ENCODE peak calls at places on chromosome 4, in ten cellular contexts. Q is K562, I is stomach, F is HepG2, N is tibial nerve, C is suprapubic skin, O is sigmoid colon, W is SK-N-SH, G is upper lobe of left lung, X is H1. D is an unnamed sample. For H3K36me3, the result is how much of the 10 kb centered on the place peaks cover.

GRCh38 chr4:9800878-9801277 is 19.4 kb downstream of the DRD5 start:
- DNase-seq in Q (no peak), I (no peak), F (no peak), N (no peak), C (no peak), O (no peak), W (no peak), G (no peak), X (no peak), D (no peak)

GRCh38 chr4:26447378-26447777 is 42.9 kb downstream of the CCKAR start:
- DNase-seq in Q (no peak), I (no peak), F (no peak), N (no peak), C (no peak), O (no peak), W (no peak), G (no peak), X (no peak), D (no peak)

GRCh38 chr4:82975792-82976191 is 34.8 kb downstream of the LIN54 start:
- DNase-seq in Q (no peak), I (no peak), F (no peak), N (no peak), C (no peak), O (no peak), W (no peak), G (no peak), X (no peak), D (no peak)

GRCh38 chr4:36386691-36387090 is 105.3 kb downstream of the DTHD1 start:
- DNase-seq in Q (no peak), I (no peak), F (no peak), N (no peak), C (no peak), O (no peak), W (no peak), G (no peak), X (no peak), D (no peak)

GRCh38 chr4:61201562-61202099 is 1.5 kb downstream of the ADGRL3 start:
- DNase-seq in Q (no peak), I (no peak), F (no peak), N (no peak), C (no peak), O (peak), W (peak), G (no peak), X (no peak), D (no peak)

GRCh38 chr4:340011-340410 is 2.4 kb downstream of the ZNF141 start:
- DNase-seq in Q (peak), I (no peak), F (no peak), N (no peak), C (no peak), O (no peak), W (no peak), G (no peak), X (no peak), D (no peak)

GRCh38 chr4:184801781-184802180 is 24.0 kb downstream of the ACSL1 start:
- DNase-seq in Q (no peak), I (no peak), F (no peak), N (no peak), C (no peak), O (no peak), W (no peak), G (peak), X (no peak), D (no peak)

GRCh38 chr4:53899544-53900274 is 164.7 kb downstream of the CHIC2 start:
- DNase-seq in Q (no peak), I (no peak), F (no peak), N (no peak), C (no peak), O (no peak), W (no peak), G (no peak), X (no peak), D (no peak)

GRCh38 chr4:125254111-125254510 is 60.6 kb upstream of the FAT4 start:
- DNase-seq in Q (no peak), I (no peak), F (no peak), N (no peak), C (no peak), O (no peak), W (no peak), G (no peak), X (no peak), D (no peak)

GRCh38 chr4:78610546-78611214 is 59.1 kb downstream of the ANXA3 start:
- DNase-seq in Q (peak), I (no peak), F (no peak), N (no peak), C (no peak), O (no peak), W (no peak), G (no peak), X (no peak), D (no peak)

GRCh38 chr4:1208970-1209704 is 36.8 kb upstream of the SPON2 start:
- DNase-seq in Q (no peak), I (no peak), F (no peak), N (no peak), C (peak), O (peak), W (no peak), G (no peak), X (no peak), D (peak)

GRCh38 chr4:33722254-33722653 is 2522.1 kb downstream of the ARAP2 start:
- DNase-seq in Q (no peak), I (no peak), F (no peak), N (no peak), C (no peak), O (no peak), W (no peak), G (no peak), X (no peak), D (no peak)

GRCh38 chr4:105992641-105993305 is 97.5 kb downstream of the NPNT start:
- DNase-seq in Q (no peak), I (no peak), F (no peak), N (no peak), C (no peak), O (no peak), W (no peak), G (no peak), X (no peak), D (no peak)

GRCh38 chr4:9735515-9735914 is 45.9 kb upstream of the DRD5 start:
- DNase-seq in Q (no peak), I (no peak), F (no peak), N (no peak), C (no peak), O (no peak), W (no peak), G (no peak), X (no peak), D (no peak)

GRCh38 chr4:150950657-150951056 is 64.4 kb downstream of the LRBA start:
- DNase-seq in Q (no peak), I (no peak), F (peak), N (no peak), C (no peak), O (no peak), W (no peak), G (no peak), X (no peak), D (no peak)

GRCh38 chr4:143397335-143397734 is 60.7 kb downstream of the GAB1 start:
- DNase-seq in Q (no peak), I (no peak), F (no peak), N (no peak), C (no peak), O (no peak), W (no peak), G (no peak), X (no peak), D (no peak)

GRCh38 chr4:145785391-145786008 is 105.6 kb downstream of the C4orf51 start:
- DNase-seq in Q (no peak), I (no peak), F (peak), N (no peak), C (no peak), O (no peak), W (no peak), G (no peak), X (no peak), D (no peak)

GRCh38 chr4:145786830-145787229 is 106.9 kb downstream of the C4orf51 start:
- DNase-seq in Q (no peak), I (no peak), F (no peak), N (no peak), C (no peak), O (no peak), W (no peak), G (no peak), X (no peak), D (no peak)

GRCh38 chr4:145784036-145784435 is 104.1 kb downstream of the C4orf51 start:
- DNase-seq in Q (no peak), I (no peak), F (no peak), N (no peak), C (no peak), O (no peak), W (no peak), G (no peak), X (no peak), D (no peak)

GRCh38 chr4:145788765-145789164 is 108.8 kb downstream of the C4orf51 start:
- DNase-seq in Q (no peak), I (no peak), F (no peak), N (no peak), C (no peak), O (no peak), W (no peak), G (no peak), X (no peak), D (no peak)

DNA sequence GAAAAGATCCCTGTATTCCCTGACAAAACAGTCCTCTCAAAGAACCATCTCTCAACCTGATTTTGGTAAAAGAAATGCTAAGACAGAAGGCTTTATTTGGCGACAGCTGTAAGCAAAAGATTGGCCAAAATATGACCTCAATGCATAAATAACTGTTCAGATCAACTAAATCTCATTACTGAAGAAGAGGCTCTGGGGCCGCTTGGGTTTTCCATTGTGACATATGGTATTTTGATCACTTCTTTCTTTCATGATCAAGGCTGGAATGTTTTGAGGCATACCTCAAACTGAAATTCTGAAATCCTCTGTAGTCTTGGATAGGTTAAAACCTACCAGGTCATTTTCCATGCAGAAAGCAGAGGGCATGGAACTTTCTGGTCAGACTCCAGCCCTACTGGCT is 106.3 kb downstream of the C4orf51 start:
- DNase-seq in Q (no peak), I (no peak), F (no peak), N (no peak), C (no peak), O (no peak), W (no peak), G (no peak), X (no peak), D (no peak)
- H3K36me3 ChIP-seq in Q (under half), I (under half), F (under half), N (under half), C (under half), O (under half), W (under half), G (under half), X (under half), D (under half)

GRCh38 chr4:86977621-86978184 is 42.9 kb downstream of the AFF1 start:
- DNase-seq in Q (no peak), I (no peak), F (peak), N (no peak), C (no peak), O (no peak), W (no peak), G (no peak), X (no peak), D (no peak)
- H3K27ac ChIP-seq in Q (no peak), I (no peak), F (peak), N (no peak), C (peak), O (no peak), W (peak), G (no peak), X (no peak), D (no peak)

GRCh38 chr4:112156112-112156511 is 10.9 kb downstream of the FAM241A start:
- DNase-seq in Q (no peak), I (no peak), F (no peak), N (no peak), C (no peak), O (no peak), W (no peak), G (no peak), X (no peak), D (no peak)

GRCh38 chr4:112150920-112151319 is 5.7 kb downstream of the FAM241A start:
- DNase-seq in Q (no peak), I (no peak), F (no peak), N (no peak), C (no peak), O (no peak), W (no peak), G (no peak), X (no peak), D (no peak)

GRCh38 chr4:112156546-112156945 is 11.3 kb downstream of the FAM241A start:
- DNase-seq in Q (no peak), I (no peak), F (no peak), N (no peak), C (no peak), O (no peak), W (no peak), G (no peak), X (no peak), D (no peak)

GRCh38 chr4:112152496-112152895 is 7.2 kb downstream of the FAM241A start:
- DNase-seq in Q (no peak), I (no peak), F (no peak), N (no peak), C (no peak), O (no peak), W (no peak), G (no peak), X (no peak), D (no peak)

GRCh38 chr4:112153222-112153791 is 8.1 kb downstream of the FAM241A start:
- DNase-seq in Q (peak), I (no peak), F (no peak), N (no peak), C (no peak), O (no peak), W (no peak), G (no peak), X (no peak), D (no peak)
- TF ChIP-seq EP300 in Q (peak), I (no peak), F (no peak), N (no peak), C (no peak), O (no peak), W (no peak), G (no peak), X (no peak), D (no peak)

GRCh38 chr4:88043586-88044340 is 36.3 kb downstream of the PKD2 start:
- DNase-seq in Q (no peak), I (no peak), F (no peak), N (no peak), C (no peak), O (no peak), W (no peak), G (no peak), X (no peak), D (no peak)

GRCh38 chr4:88040707-88041106 is 33.3 kb downstream of the PKD2 start:
- DNase-seq in Q (no peak), I (no peak), F (no peak), N (no peak), C (no peak), O (no peak), W (no peak), G (no peak), X (no peak), D (no peak)

GRCh38 chr4:88043001-88043400 is 35.6 kb downstream of the PKD2 start:
- DNase-seq in Q (no peak), I (no peak), F (no peak), N (no peak), C (no peak), O (no peak), W (no peak), G (no peak), X (no peak), D (no peak)

GRCh38 chr4:88037936-88038335 is 30.5 kb downstream of the PKD2 start:
- DNase-seq in Q (no peak), I (no peak), F (no peak), N (no peak), C (no peak), O (no peak), W (no peak), G (no peak), X (no peak), D (no peak)

GRCh38 chr4:88041626-88042025 is 34.2 kb downstream of the PKD2 start:
- DNase-seq in Q (no peak), I (peak), F (peak), N (no peak), C (no peak), O (no peak), W (no peak), G (no peak), X (no peak), D (no peak)
- H3K36me3 ChIP-seq in Q (under half), I (half or more), F (under half), N (half or more), C (half or more), O (half or more), W (half or more), G (half or more), X (half or more), D (under half)

GRCh38 chr4:2462218-2462991 is 6.5 kb upstream of the RNF4 start:
- DNase-seq in Q (peak), I (peak), F (peak), N (peak), C (no peak), O (peak), W (peak), G (peak), X (no peak), D (peak)
- H3K27ac ChIP-seq in Q (no peak), I (no peak), F (no peak), N (peak), C (no peak), O (peak), W (no peak), G (peak), X (no peak), D (no peak)